ENCODE peak calls at places on chromosomes 7 and 10, in five cellular contexts. G, Q, S, C and B are unnamed samples.

GRCh38 chr7:78568690-78569089 is 770.1 kb downstream of the PHTF2 start:
- DNase-seq in G (no peak), C (no peak), S (no peak), Q (no peak), B (no peak)

GRCh38 chr7:151666886-151667285 is 147.2 kb upstream of the RHEB start:
- DNase-seq in Q (no peak), G (no peak), C (no peak), S (no peak), B (no peak)

GRCh38 chr10:36141786-36142560 is 499.9 kb upstream of the FZD8 start:
- DNase-seq in Q (no peak), G (no peak), C (no peak), S (no peak), B (no peak)

GRCh38 chr7:32921896-32922295 is 30.3 kb upstream of the KBTBD2 start:
- DNase-seq in Q (no peak), C (no peak), G (no peak), S (no peak), B (no peak)

GRCh38 chr7:30817060-30817770 is 46.0 kb downstream of the MINDY4 start:
- DNase-seq in S (no peak), C (no peak), Q (no peak), G (no peak), B (no peak)

GRCh38 chr10:105964009-105964408 is 1200.5 kb downstream of the SORCS1 start:
- DNase-seq in C (no peak), Q (no peak), S (no peak), G (no peak), B (no peak)

GRCh38 chr7:30734497-30734896 is 17.4 kb upstream of the INMT start:
- DNase-seq in Q (no peak), S (no peak), G (no peak), C (no peak), B (no peak)

GRCh38 chr10:96089670-96090462 is 40.2 kb upstream of the ZNF518A start:
- DNase-seq in Q (peak; percentile 96), S (peak; percentile 90), C (peak; percentile 35), G (peak; percentile 91), B (peak; percentile 83)

GRCh38 chr7:27031289-27032172 is 64.3 kb downstream of the HOXA1 start:
- DNase-seq in Q (no peak), C (no peak), G (no peak), S (no peak), B (no peak)

GRCh38 chr7:30173058-30173897 is 38.5 kb downstream of the MTURN start:
- DNase-seq in Q (peak; percentile 93), G (no peak), C (no peak), S (peak; percentile 41), B (peak; percentile 94)

GRCh38 chr10:129892571-129893045 is 71.5 kb downstream of the EBF3 start:
- DNase-seq in S (no peak), G (no peak), C (no peak), Q (no peak), B (no peak)

GRCh38 chr7:4702961-4703512 is 20.9 kb downstream of the FOXK1 start:
- DNase-seq in G (no peak), Q (no peak), C (no peak), S (no peak), B (no peak)

GRCh38 chr7:64871761-64872160 is 31.3 kb upstream of the ZNF273 start:
- DNase-seq in G (no peak), C (no peak), Q (no peak), S (no peak), B (no peak)

DNA sequence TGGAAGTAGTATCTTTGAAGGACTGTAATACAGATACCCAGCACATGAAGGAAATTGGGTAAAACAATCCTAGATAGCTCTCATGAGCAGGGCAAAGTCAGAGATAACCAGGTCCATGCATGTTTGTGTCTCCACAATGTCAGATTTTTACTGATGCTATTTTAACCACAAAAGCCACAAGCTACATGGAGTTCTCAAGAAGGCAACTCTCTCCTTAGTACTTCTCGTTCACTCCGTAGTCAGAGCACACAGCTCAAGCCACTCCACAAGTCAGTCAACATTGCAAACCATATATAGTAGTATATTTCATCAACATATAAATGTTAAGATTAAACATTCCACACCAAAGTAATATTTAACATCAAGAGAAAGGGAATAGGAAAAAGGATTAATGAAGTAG is 98.0 kb upstream of the PIK3CG start:
- DNase-seq in G (no peak), S (no peak), C (no peak), Q (no peak), B (no peak)
- TF ChIP-seq POLR2A in G (no peak), S (no peak), C (no peak), Q (no peak), B (no peak)

DNA sequence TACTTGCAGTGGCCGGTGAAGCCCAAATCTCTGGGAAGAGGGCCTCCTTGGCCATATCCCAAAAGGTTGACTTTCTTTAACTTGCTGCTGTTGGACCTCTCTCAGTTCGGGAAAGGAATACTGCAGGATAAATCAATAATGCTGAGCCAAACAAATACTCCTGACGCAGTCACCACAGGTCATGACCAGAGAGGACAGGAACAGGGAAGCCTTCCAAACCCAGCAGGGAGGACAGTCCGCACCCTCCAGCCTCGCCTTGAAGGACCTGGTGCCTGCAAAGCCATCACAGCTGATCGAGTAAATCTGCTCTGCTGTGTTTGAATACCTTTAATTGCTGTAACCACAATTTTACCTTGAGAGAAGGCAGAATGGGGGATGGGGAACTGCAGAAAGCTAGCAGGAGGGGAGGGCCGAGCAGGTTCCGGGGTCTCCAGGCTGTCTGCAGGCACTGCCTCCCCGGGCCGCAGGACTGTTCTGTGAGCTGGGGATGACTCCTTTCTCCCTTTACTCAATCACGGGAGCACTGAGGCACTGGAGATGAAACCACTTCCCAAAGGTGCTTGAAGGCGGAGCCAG is 20.8 kb upstream of the INSIG1 start:
- DNase-seq in G (no peak), S (no peak), C (no peak), Q (peak; percentile 37), B (no peak)
- TF ChIP-seq POLR2A in G (no peak), S (no peak), C (no peak), Q (no peak), B (no peak)

GRCh38 chr10:103660364-103661197 is 167.1 kb downstream of the NEURL1 start:
- DNase-seq in C (no peak), S (no peak), G (no peak), Q (peak; percentile 78), B (no peak)
- TF ChIP-seq POLR2A in C (no peak), S (no peak), G (no peak), Q (no peak), B (peak; percentile 6)

DNA sequence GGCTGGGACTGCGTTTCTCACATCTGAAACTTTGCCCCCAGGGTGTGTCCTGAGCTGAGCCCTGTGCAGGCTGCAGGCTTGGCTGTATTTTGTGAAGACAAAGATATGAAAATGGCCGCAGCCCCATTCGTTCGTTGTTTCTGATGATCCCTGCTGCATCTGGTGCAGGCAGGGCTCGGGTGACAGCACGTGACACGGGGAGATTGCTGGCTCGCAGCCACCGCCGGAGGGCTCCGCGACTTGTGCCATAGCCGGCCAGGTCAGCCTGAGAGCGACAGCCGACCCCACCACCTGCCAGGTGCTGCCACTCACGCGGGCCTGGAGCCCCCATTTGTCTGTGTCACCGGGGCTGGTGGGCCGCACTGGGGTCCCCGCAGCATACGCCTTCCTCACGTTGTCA is 81.3 kb downstream of the ZRANB1 start:
- DNase-seq in C (no peak), G (no peak), Q (peak; percentile 64), S (no peak), B (no peak)
- TF ChIP-seq POLR2A in C (no peak), G (no peak), Q (no peak), S (no peak), B (no peak)

GRCh38 chr7:140231779-140232491 is 55.2 kb upstream of the KDM7A start:
- DNase-seq in Q (no peak), S (no peak), C (no peak), G (no peak), B (no peak)

GRCh38 chr7:140230862-140231778 is 54.3 kb upstream of the KDM7A start:
- DNase-seq in Q (peak; percentile 76), G (peak; percentile 71), C (no peak), S (no peak), B (no peak)

GRCh38 chr7:140230517-140230861 is 53.7 kb upstream of the KDM7A start:
- DNase-seq in C (no peak), S (no peak), G (no peak), Q (no peak), B (no peak)

GRCh38 chr7:140229101-140229525 is 52.3 kb upstream of the KDM7A start:
- DNase-seq in G (no peak), S (no peak), C (no peak), Q (no peak), B (no peak)

DNA sequence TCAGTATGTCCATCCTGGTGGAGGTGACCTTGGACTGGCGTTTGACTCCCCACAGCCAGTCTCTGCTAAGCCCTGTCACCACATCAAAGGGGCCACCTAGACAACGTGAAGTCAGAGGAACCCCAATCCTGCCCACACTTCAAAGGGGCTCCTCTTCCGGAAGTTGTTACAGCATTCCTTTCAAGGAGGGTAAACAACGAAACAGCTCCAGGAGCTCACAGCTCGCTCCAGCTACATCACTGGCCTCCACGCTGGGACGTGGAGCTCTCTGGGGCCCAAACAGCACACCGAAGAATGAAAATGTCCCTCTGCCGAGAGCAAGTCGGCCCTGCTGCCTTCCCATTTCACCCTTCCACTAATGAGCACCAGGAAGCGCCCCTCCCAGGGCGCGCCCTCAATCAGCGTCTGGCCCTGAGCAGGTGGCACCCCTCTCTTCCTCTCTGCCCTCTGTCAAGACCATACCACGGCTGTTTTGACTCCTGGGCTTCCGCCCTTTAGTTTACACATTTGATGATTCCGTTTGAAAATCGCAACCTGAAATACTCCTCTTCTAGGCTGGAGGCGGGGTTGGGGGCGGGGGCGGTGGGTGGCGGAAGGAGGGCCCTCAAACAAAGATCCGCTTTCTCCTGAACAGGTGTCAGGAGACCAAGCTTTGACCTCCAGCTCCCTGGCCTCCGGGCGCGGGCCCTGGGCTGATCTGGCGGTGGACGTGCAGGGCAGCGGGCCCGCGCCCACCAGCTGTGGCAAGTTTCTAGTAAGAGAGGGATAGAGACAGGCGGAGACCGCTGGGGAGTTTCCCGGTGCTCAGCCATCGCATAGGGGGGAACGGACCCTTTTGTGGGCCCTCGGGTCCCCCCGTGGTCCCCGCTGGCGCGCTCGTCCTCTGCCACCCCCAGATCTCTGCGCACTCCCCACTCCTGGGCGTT is 53.1 kb upstream of the KDM7A start:
- DNase-seq in G (no peak), C (no peak), S (no peak), Q (no peak), B (no peak)
- TF ChIP-seq POLR2A in G (no peak), C (no peak), S (no peak), Q (no peak), B (no peak)